ENCODE peak calls at places on chromosomes 2 and 18, in seven cellular contexts. N, J, V, C, Q, F and Z are unnamed samples.

GRCh38 chr2:68831688-68832087 is 39.5 kb downstream of the BMP10 start:
- DNase-seq in Q (no peak), J (no peak), C (peak), F (no peak), V (no peak), N (no peak), Z (no peak)

GRCh38 chr2:60867848-60868247 is 13.5 kb upstream of the REL start:
- DNase-seq in V (no peak), Q (no peak), F (no peak), C (no peak), N (no peak), J (no peak), Z (no peak)

GRCh38 chr2:241741016-241741415 is 6.6 kb downstream of the D2HGDH start:
- DNase-seq in N (no peak), C (no peak), V (no peak), Q (no peak), J (no peak), F (no peak), Z (no peak)

GRCh38 chr2:20625491-20625919 is 25.4 kb downstream of the HS1BP3 start:
- DNase-seq in F (no peak), N (peak), J (no peak), Q (peak), C (no peak), V (no peak), Z (no peak)

GRCh38 chr2:64606495-64607363 is 47.0 kb downstream of the SERTAD2 start:
- DNase-seq in C (no peak), V (peak), Q (peak), J (no peak), N (peak), F (peak), Z (peak)

GRCh38 chr2:163441603-163442002 is 294.2 kb downstream of the FIGN start:
- DNase-seq in V (peak), N (no peak), F (no peak), J (no peak), Q (no peak), C (no peak), Z (no peak)

GRCh38 chr2:96831679-96832078 is 12.1 kb downstream of the ANKRD23 start:
- DNase-seq in N (no peak), J (peak), Q (no peak), F (no peak), V (peak), C (no peak), Z (no peak)

GRCh38 chr2:69717902-69718301 is 24.0 kb upstream of the ANXA4 start:
- DNase-seq in Q (no peak), F (no peak), V (no peak), C (no peak), J (no peak), N (no peak), Z (peak)

GRCh38 chr2:239894276-239894675 is 130.9 kb downstream of the NDUFA10 start:
- DNase-seq in C (no peak), Q (no peak), J (no peak), N (peak), V (no peak), F (no peak), Z (no peak)

GRCh38 chr2:240412211-240412830 is 23.1 kb upstream of the GPC1 start:
- DNase-seq in C (no peak), F (no peak), Q (peak), V (peak), J (no peak), N (peak), Z (no peak)

GRCh38 chr2:58680938-58681337 is 439.8 kb upstream of the FANCL start:
- DNase-seq in J (no peak), V (no peak), Q (no peak), N (no peak), F (no peak), C (no peak), Z (no peak)

GRCh38 chr2:96470636-96471035 is 34.5 kb downstream of the NEURL3 start:
- DNase-seq in Q (peak), N (no peak), F (no peak), C (no peak), J (peak), V (peak), Z (peak)

GRCh38 chr18:27184115-27185024 is 738 bp downstream of the CHST9 start:
- DNase-seq in Q (no peak), F (no peak), N (no peak), V (peak), C (no peak), J (peak), Z (no peak)

GRCh38 chr18:10122116-10122515 is 208.3 kb downstream of the VAPA start:
- DNase-seq in N (no peak), V (no peak), C (peak), J (no peak), Q (no peak), F (no peak), Z (no peak)

GRCh38 chr2:200466703-200467418 is 43.0 kb downstream of the KCTD18 start:
- DNase-seq in C (no peak), V (no peak), Q (no peak), N (peak), F (no peak), J (no peak), Z (no peak)

GRCh38 chr2:162085090-162085891 is 11.3 kb upstream of the DPP4 start:
- DNase-seq in F (no peak), J (no peak), Q (no peak), C (peak), V (no peak), N (no peak), Z (no peak)

GRCh38 chr2:98936133-98936916 is at the start of gene CRACDL:
- DNase-seq in V (peak), J (no peak), F (no peak), Q (no peak), N (no peak), C (no peak), Z (peak)

GRCh38 chr2:143936758-143937562 is 583.0 kb downstream of the ZEB2 start:
- DNase-seq in N (no peak), Q (peak), F (no peak), J (peak), V (peak), C (peak), Z (peak)

GRCh38 chr2:171260471-171261424 is 100.1 kb upstream of the TLK1 start:
- DNase-seq in V (no peak), Q (no peak), F (no peak), N (no peak), J (no peak), C (no peak), Z (peak)

GRCh38 chr18:44837491-44838185 is 156.9 kb downstream of the SETBP1 start:
- DNase-seq in V (no peak), Q (no peak), N (no peak), J (no peak), F (no peak), C (no peak), Z (no peak)

GRCh38 chr2:25257032-25257455 is 84.7 kb downstream of the DNMT3A start:
- DNase-seq in Q (peak), V (peak), J (no peak), N (no peak), F (no peak), C (peak), Z (no peak)

GRCh38 chr2:217147751-217148318 is 288.0 kb upstream of the TNP1 start:
- DNase-seq in J (no peak), N (no peak), V (no peak), F (no peak), Q (no peak), C (no peak), Z (no peak)

GRCh38 chr2:159968282-159968900 is 94.0 kb downstream of the PLA2R1 start:
- DNase-seq in Q (no peak), N (no peak), C (peak), V (peak), J (peak), F (no peak), Z (peak)

GRCh38 chr2:72198532-72199241 is 51.0 kb upstream of the CYP26B1 start:
- DNase-seq in N (no peak), J (no peak), Q (no peak), V (no peak), F (no peak), C (peak), Z (no peak)

GRCh38 chr18:59067873-59068272 is 71.8 kb upstream of the SEC11C start:
- DNase-seq in C (no peak), N (no peak), J (no peak), F (no peak), Q (no peak), V (peak), Z (no peak)
- TF ChIP-seq CTCF in C (peak), N (no peak), J (peak), F (no peak), Q (peak), V (peak), Z (peak)

DNA sequence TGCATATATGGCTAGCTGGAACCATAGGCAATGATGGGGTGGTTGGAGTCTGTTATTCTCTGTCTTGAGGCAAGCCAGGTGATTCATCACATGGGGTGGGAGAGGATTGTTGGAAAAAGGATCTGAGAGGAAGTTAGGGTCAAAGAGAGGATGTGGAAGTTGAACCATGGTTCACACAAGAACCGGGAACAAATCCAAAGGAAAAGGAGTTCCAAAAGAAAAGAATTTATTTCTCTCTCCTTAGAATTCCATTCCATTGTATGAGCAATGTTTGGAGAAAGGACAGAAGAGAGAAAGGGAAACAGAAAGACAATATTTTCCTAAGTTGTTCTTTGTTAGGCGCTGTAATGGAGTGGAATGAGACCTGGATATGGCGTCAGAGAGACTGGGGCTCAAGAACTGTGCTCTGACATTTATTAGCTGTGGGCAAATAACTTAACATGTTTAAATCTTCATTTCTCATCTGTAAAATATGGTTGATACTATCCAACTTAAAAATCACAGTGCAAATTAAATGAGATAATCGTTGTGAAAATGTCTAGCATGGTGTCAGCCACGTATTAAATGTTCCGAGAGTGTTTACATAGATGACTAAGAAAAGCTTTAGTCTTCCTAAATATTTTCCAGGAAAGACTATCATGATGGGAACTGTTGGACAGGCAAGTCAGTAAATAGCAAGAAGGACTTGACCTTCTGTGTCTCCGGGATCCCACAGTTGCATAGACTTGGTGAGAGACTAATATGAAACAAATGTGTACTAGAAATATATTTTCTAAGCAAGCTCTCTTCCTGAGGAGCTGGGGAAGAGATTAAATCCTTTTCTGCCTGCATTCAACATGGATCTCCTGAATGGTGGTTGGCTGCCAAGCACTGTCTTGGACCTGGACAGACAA is 71.4 kb downstream of the TRIB2 start:
- DNase-seq in C (peak), N (no peak), Q (no peak), J (no peak), F (no peak), V (no peak), Z (no peak)
- TF ChIP-seq CTCF in C (no peak), N (no peak), Q (no peak), J (no peak), F (no peak), V (no peak), Z (no peak)

DNA sequence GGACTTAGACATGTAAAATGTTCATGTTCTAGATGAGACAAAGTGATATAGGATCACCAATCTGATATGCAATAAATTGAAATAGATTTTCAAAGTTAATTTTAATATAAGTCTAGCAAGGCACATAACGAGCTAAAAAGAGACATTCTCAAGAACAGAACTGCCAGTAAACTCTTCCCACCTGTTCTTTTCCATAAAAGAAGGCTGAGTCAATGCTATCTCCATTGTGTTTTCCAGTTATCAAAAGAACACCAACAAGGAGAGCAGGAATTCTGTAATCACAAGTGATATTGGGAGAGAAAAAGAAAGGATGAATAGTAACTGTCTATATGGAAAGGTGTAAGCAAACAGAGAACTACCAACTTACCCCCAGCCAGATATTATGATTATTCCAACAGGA is 25.6 kb downstream of the GPR155 start:
- DNase-seq in J (no peak), C (no peak), N (no peak), Q (no peak), V (no peak), F (no peak), Z (no peak)
- TF ChIP-seq CTCF in J (no peak), C (no peak), N (no peak), Q (no peak), V (no peak), F (no peak), Z (no peak)

DNA sequence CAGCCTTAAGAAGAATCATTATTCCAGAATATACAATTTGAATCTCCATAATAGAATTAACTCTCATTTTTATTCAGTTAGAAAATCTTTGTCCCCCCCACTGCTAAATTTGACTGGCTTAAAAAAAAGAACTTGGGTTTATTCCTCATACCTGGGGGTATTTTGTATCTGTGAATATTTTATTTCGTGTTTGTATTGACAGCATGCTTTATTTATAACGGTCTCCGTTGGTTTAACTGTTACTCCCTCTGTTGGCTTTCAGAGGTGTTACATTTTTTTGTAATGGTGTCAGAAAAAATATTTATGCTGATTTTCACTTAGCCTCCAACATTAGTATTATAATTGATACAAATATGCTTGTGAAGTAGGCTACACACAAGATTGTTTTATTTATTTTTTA is 109.1 kb downstream of the HAUS1 start:
- DNase-seq in J (no peak), V (no peak), C (no peak), F (no peak), Q (no peak), N (no peak), Z (peak)
- TF ChIP-seq CTCF in J (peak), V (peak), C (peak), F (no peak), Q (no peak), N (peak), Z (peak)

GRCh38 chr2:70959851-70960832 is 18.3 kb upstream of the ANKRD53 start:
- DNase-seq in F (no peak), C (no peak), J (no peak), Q (no peak), V (peak), N (peak), Z (no peak)
- TF ChIP-seq CTCF in F (no peak), C (peak), J (no peak), Q (no peak), V (peak), N (no peak), Z (no peak)

DNA sequence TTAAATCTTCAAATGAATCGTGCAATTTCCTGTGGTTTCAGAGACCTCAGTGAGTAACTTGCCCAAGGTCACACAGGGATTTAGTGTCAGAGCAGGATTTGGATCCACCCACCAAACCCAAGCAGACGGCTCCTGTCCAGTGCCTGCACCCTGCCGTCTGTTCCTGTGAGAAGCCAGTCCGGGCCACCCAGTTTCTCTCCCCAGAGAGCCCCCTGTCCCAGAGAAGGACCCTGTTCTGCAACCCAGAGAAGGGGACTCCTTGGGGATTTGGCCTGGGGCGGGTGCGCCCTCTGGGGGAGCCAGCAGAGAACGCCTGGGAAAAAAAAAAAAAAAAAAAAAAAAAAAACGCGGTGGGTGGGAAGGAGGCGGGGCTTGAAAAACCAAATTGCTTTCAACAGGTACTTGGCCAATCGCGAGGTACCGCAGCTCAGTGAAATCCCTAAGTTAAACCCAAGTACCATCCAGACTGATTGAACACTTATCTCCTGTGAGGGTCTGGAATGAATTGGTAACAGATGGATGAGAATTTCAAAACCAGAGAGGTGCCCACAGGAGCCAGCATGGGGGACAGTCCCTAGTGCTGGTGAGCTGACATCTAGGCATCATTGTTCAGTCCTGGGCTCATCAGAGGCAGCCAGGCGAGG is 30.9 kb upstream of the REEP1 start:
- DNase-seq in F (no peak), C (peak), Q (no peak), N (no peak), V (peak), J (peak), Z (peak)
- TF ChIP-seq CTCF in F (no peak), C (peak), Q (peak), N (peak), V (peak), J (peak), Z (peak)

DNA sequence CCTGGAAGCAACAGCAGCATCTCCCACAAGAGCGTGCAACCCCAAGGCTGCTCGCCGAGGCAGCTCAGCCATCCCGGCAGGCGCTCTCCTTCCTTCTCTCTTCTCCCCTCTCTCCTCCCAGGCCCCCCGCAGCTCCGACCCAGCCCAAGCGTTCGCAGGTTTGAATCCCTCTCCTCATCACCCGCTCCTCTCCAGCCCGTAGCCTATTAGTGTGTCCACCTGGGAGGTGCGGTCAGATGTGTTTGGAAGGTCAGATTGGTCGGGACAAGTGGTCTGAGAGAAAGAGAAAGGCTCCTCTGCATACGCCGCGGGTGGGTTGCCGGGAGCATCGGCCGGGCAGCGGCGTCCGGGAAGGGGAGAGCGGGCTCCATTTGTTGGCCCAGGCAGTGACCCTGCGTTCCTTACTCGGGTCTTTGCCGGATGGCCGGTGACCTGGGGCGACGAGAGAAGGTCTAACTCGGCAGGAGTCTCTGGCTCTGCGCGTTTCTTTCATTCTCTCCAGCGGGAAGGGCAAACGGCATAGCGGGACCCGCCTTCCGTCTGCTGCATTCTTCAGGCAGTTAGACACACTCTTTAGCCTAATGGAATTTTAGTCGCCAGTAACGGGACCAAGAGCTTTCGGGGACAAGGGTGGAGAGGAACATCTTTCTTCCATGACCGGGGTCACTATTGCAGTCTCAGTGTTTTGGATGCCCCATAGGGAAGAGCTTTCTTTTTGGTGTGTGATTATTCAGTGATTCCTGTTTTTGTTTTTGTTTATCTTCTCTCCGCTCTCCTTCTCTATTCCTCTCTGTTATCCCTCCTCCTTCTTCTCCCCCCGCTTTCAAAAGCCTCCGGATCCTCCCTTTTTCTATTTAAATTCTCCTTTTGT is 1.1 kb upstream of the TMEFF2 start:
- DNase-seq in J (peak), C (no peak), F (no peak), V (peak), N (no peak), Q (peak), Z (peak)
- TF ChIP-seq CTCF in J (no peak), C (no peak), F (no peak), V (no peak), N (no peak), Q (no peak), Z (no peak)

DNA sequence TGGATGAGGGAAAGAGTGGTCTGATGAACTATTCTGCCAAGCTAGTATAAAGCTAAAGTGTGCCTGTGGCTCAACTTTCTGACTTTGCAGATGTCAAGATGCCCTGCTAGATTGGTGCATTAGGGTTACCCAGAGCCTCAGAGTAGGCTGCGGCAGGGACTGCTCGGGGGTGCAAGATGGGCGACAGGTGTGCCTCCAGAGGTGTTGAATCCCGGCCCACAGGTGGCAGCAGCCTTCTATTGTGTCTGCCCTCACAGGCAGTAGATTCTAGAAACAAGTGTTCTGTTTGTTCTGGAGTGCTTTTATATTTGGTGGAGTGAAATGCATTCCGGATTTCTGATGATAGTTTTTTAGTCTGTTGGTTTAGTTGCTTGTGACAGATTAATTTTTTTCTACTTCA is 131.6 kb upstream of the IL1R2 start:
- DNase-seq in N (no peak), J (no peak), V (no peak), Q (no peak), F (no peak), C (no peak), Z (no peak)
- TF ChIP-seq CTCF in N (no peak), J (no peak), V (no peak), Q (no peak), F (no peak), C (peak), Z (peak)